ENCODE peak calls at places on chromosomes 4 and X, in nine cellular contexts. K is activated CD8-positive, alpha-beta memory T cell treated with anti-CD3 and anti-CD28 coated beads for 24 hours; J is glutamatergic neuron; L is NCI-H1105; E is fibroblast of pulmonary artery; M is heart left ventricle; B is neuronal stem cell; R is GF-D8; G is memory B cell. Z is an unnamed sample.

GRCh38 chr4:155722816-155723499 is 35.9 kb upstream of the GUCY1B1 start:
- DNase-seq in K (no peak), J (no peak), L (no peak), E (no peak), M (no peak), B (no peak), R (no peak), G (no peak), Z (peak; percentile 54)

GRCh38 chrX:108090474-108091265 is 672 bp downstream of the PSMD10 start:
- DNase-seq in K (no peak), J (no peak), L (no peak), E (peak; percentile 45), M (no peak), B (no peak), R (no peak), G (no peak), Z (peak; percentile 36)

GRCh38 chr4:64960516-64960915 is 551.3 kb upstream of the TECRL start:
- DNase-seq in K (no peak), J (no peak), L (no peak), E (no peak), M (no peak), B (no peak), R (no peak), G (no peak), Z (no peak)

GRCh38 chrX:40094041-40094899 is 3.5 kb downstream of the BCOR start:
- DNase-seq in K (no peak), J (peak; percentile 54), L (no peak), E (no peak), M (peak; percentile 82), B (no peak), R (no peak), G (peak; percentile 16), Z (peak; percentile 49)

GRCh38 chr4:61443813-61444510 is 243.8 kb downstream of the ADGRL3 start:
- DNase-seq in K (no peak), J (no peak), L (no peak), E (peak; percentile 84), M (no peak), B (no peak), R (no peak), G (no peak), Z (peak; percentile 76)

GRCh38 chr4:17203767-17204166 is 305.3 kb upstream of the LDB2 start:
- DNase-seq in K (no peak), J (no peak), L (no peak), E (no peak), M (no peak), B (no peak), R (no peak), G (no peak), Z (no peak)

GRCh38 chrX:58025979-58026378 is 115.7 kb upstream of the ZXDA start:
- DNase-seq in K (peak; percentile 56), J (no peak), L (peak; percentile 5), E (peak; percentile 18), M (no peak), B (no peak), R (no peak), G (peak; percentile 30), Z (peak; percentile 39)

GRCh38 chr4:91997045-91997444 is 306.7 kb upstream of the GRID2 start:
- DNase-seq in K (no peak), J (no peak), L (no peak), E (no peak), M (no peak), B (no peak), R (no peak), G (no peak), Z (no peak)

GRCh38 chr4:101367201-101367600 is 19.9 kb upstream of the PPP3CA start:
- DNase-seq in K (no peak), J (no peak), L (no peak), E (peak; percentile 85), M (no peak), B (no peak), R (no peak), G (no peak), Z (peak; percentile 95)

GRCh38 chr4:4248885-4249203 is 821 bp upstream of the TMEM128 start:
- DNase-seq in K (no peak), J (no peak), L (no peak), E (no peak), M (no peak), B (no peak), R (no peak), G (no peak), Z (peak; percentile 16)

GRCh38 chrX:104270916-104271512 is 16.3 kb upstream of the ESX1 start:
- DNase-seq in K (no peak), J (peak; percentile 43), L (peak; percentile 8), E (peak; percentile 46), M (peak; percentile 61), B (peak; percentile 45), R (peak; percentile 0), G (no peak), Z (peak; percentile 28)

GRCh38 chr4:175776217-175776616 is 35.8 kb downstream of the GPM6A start:
- DNase-seq in K (no peak), J (peak; percentile 21), L (peak; percentile 86), E (no peak), M (no peak), B (no peak), R (no peak), G (no peak), Z (peak; percentile 1)

GRCh38 chr4:137076908-137077307 is 455.4 kb downstream of the PCDH18 start:
- DNase-seq in K (no peak), J (no peak), L (no peak), E (no peak), M (no peak), B (no peak), R (no peak), G (no peak), Z (no peak)

GRCh38 chrX:154021131-154021611 is 1.5 kb upstream of the IRAK1 start:
- DNase-seq in K (peak; percentile 70), J (no peak), L (no peak), E (peak; percentile 62), M (no peak), B (no peak), R (no peak), G (no peak), Z (peak; percentile 72)

GRCh38 chr4:174317531-174317930 is 33.8 kb downstream of the CEP44 start:
- DNase-seq in K (no peak), J (no peak), L (peak; percentile 33), E (peak; percentile 68), M (no peak), B (no peak), R (no peak), G (no peak), Z (peak; percentile 26)

GRCh38 chr4:169955521-169955920 is 70.7 kb downstream of the MFAP3L start:
- DNase-seq in K (no peak), J (no peak), L (no peak), E (no peak), M (no peak), B (no peak), R (no peak), G (no peak), Z (no peak)

GRCh38 chr4:176534566-176534965 is 214.8 kb downstream of the SPCS3 start:
- DNase-seq in K (no peak), J (no peak), L (no peak), E (peak; percentile 62), M (no peak), B (no peak), R (no peak), G (no peak), Z (peak; percentile 92)

GRCh38 chr4:1245481-1246051 is 3.4 kb downstream of the CTBP1 start:
- DNase-seq in K (no peak), J (no peak), L (no peak), E (no peak), M (no peak), B (no peak), R (no peak), G (no peak), Z (no peak)